ENCODE peak calls at places on chromosomes 7 and 10, in four cellular contexts. T, E, M and V are unnamed samples.
A peak's percentile ranks its signal among the peaks of the same experiment; 100 is the strongest.

GRCh38 chr7:10860516-10860915 is 113.2 kb upstream of the PHF14 start:
- DNase-seq in T (peak; percentile 13), M (no peak), E (no peak), V (no peak)

GRCh38 chr10:124621637-124622036 is 122.5 kb downstream of the FAM53B start:
- DNase-seq in E (no peak), T (no peak), M (no peak), V (no peak)

GRCh38 chr10:131178956-131179355 is 132.6 kb downstream of the TCERG1L start:
- DNase-seq in T (no peak), M (no peak), E (no peak), V (peak; percentile 42)

GRCh38 chr10:126199221-126199998 is 188.9 kb downstream of the ADAM12 start:
- DNase-seq in T (peak; percentile 70), M (no peak), E (no peak), V (no peak)

GRCh38 chr7:2495402-2496309 is 19.5 kb upstream of the GRIFIN start:
- DNase-seq in M (no peak), T (no peak), E (no peak), V (no peak)

GRCh38 chr10:30755474-30755873 is 125.9 kb upstream of the LYZL2 start:
- DNase-seq in T (no peak), M (no peak), E (no peak), V (no peak)

GRCh38 chr10:5956146-5956914 is 21.0 kb downstream of the IL15RA start:
- DNase-seq in M (no peak), E (no peak), T (no peak), V (no peak)

GRCh38 chr7:27180431-27181175 is 4.4 kb downstream of the HOXA11 start:
- DNase-seq in T (no peak), E (no peak), M (no peak), V (no peak)

GRCh38 chr10:79237801-79238520 is 109.3 kb upstream of the PPIF start:
- DNase-seq in E (no peak), M (no peak), T (no peak), V (no peak)

GRCh38 chr10:34918060-34918840 is 103.2 kb upstream of the PARD3 start:
- DNase-seq in T (no peak), E (no peak), M (no peak), V (no peak)

GRCh38 chr7:153190452-153190851 is 430.9 kb downstream of the ACTR3B start:
- DNase-seq in E (no peak), M (no peak), T (peak; percentile 75), V (peak; percentile 15)

GRCh38 chr10:110444009-110444347 is 53.7 kb upstream of the DUSP5 start:
- DNase-seq in T (no peak), M (no peak), E (no peak), V (no peak)

GRCh38 chr7:107145072-107145838 is 23.5 kb upstream of the HBP1 start:
- DNase-seq in T (no peak), M (no peak), E (no peak), V (no peak)

GRCh38 chr7:98354511-98355249 is 46.2 kb downstream of the BAIAP2L1 start:
- DNase-seq in E (no peak), M (peak; percentile 62), T (no peak), V (peak; percentile 33)

GRCh38 chr10:103254113-103254512 is 8.4 kb downstream of the RPEL1 start:
- DNase-seq in E (no peak), T (no peak), M (no peak), V (no peak)

GRCh38 chr10:121526040-121526790 is 72.0 kb downstream of the FGFR2 start:
- DNase-seq in M (no peak), E (no peak), T (no peak), V (no peak)

GRCh38 chr7:65001291-65001814 is 5.1 kb downstream of the ERV3-1 start:
- DNase-seq in T (no peak), M (peak; percentile 49), E (no peak), V (no peak)

GRCh38 chr7:26153246-26153822 is 1.3 kb downstream of the NFE2L3 start:
- DNase-seq in T (peak; percentile 24), E (no peak), M (no peak), V (peak; percentile 61)

GRCh38 chr10:33509231-33509871 is 174.9 kb upstream of the NRP1 start:
- DNase-seq in E (peak; percentile 25), M (peak; percentile 92), T (peak; percentile 41), V (no peak)

GRCh38 chr10:86391986-86392722 is 25.6 kb upstream of the GRID1 start:
- DNase-seq in E (no peak), M (no peak), T (no peak), V (peak; percentile 40)

DNA sequence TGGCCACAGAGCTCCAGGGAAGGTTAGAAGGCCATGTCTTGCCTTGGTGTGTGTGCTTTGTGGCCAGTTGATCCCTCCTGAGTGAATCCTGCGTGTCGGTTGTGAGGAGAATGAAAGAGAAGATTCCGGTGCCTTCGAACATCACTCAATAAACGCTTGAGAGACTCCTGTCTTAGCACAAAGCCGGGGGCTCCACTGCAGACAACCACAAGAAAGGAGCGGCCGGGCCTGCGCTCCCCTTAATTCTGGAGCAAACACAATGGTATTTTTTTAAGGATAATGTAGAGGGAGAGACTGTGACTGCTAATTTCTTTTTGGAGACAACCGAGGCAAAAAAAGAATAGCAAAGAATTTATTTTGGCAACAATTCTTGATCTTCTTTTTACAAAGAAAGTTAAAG is 286.8 kb upstream of the SHH start:
- DNase-seq in T (no peak), E (no peak), M (no peak), V (no peak)
- TF ChIP-seq BRCA1 in T (no peak), E (no peak), M (no peak), V (no peak)

GRCh38 chr10:48716393-48716792 is 31.7 kb downstream of the WDFY4 start:
- DNase-seq in M (no peak), T (no peak), E (no peak), V (no peak)

GRCh38 chr10:48710647-48711046 is 26.0 kb downstream of the WDFY4 start:
- DNase-seq in M (no peak), E (no peak), T (no peak), V (no peak)

GRCh38 chr10:48713966-48714618 is 29.4 kb downstream of the WDFY4 start:
- DNase-seq in M (no peak), E (no peak), T (no peak), V (no peak)

GRCh38 chr10:48708144-48708543 is 23.5 kb downstream of the WDFY4 start:
- DNase-seq in E (no peak), T (no peak), M (no peak), V (no peak)

GRCh38 chr10:48711830-48712229 is 27.2 kb downstream of the WDFY4 start:
- DNase-seq in M (no peak), T (no peak), E (no peak), V (no peak)
- TF ChIP-seq BRCA1 in M (no peak), T (no peak), E (no peak), V (no peak)

DNA sequence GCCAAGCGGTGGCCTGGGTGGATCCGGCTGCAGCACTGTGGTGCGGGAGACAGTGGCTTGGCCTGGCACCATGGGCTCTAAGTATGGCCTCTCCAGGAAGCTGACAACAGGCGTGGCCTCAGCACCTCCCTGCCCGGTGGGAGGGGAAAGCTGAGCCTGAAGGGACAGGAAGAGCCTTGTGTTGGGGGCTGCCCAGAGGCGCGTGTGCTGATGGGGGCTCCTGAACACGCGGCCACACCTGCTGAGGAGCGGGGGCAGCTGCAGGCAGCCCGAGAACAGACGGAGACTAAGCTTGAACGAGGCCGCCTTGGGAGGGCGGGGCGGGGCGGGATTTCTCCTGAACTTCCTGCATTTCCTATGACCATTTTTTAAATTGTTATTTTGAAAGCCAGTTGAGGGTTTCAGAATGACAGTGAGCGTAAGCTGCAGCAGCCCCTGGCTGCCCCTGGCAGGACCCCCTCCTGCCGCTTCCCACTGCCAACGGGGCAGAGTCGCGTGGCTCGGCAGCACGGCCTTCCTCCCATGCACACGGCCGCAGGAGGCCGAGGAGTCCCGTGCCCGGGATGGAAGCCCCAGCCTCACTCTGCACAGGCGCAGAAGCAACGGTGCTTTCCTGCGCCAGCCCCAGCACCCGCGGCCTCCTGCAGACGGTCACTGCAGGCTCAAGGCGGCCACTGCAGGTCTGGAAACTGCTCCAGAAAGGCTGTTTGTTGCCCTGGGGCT is 43.2 kb downstream of the DPYSL4 start:
- DNase-seq in T (no peak), E (no peak), M (no peak), V (no peak)
- TF ChIP-seq BRCA1 in T (no peak), E (no peak), M (no peak), V (no peak)

GRCh38 chr10:119268871-119269506 is 61.6 kb downstream of the GRK5 start:
- DNase-seq in M (no peak), E (peak; percentile 78), T (no peak), V (no peak)
- TF ChIP-seq BRCA1 in M (no peak), E (no peak), T (no peak), V (no peak)

GRCh38 chr10:68954904-68955303 is 1.1 kb upstream of the DDX21 start:
- DNase-seq in E (no peak), M (no peak), T (peak; percentile 27), V (no peak)
- TF ChIP-seq BRCA1 in E (no peak), M (no peak), T (no peak), V (no peak)